ENCODE peak calls at places on chromosomes 2 and 18, in seven cellular contexts. One of them, this sample, is unnamed.

GRCh38 chr2:170258382-170258781 is 80.4 kb downstream of the MYO3B start:
- DNase-seq in left lung: no peak
- DNase-seq in Kasumi-1: no peak
- DNase-seq in fibroblast of pulmonary artery: no peak
- DNase-seq in stimulated activated CD8-positive, alpha-beta memory T cell treated with anti-CD3 and anti-CD28 coated beads, Interleukin-4, amount 100 ng/mL, for 1 hour: no peak
- DNase-seq in HuH-7.5: no peak
- DNase-seq in HFFc6: no peak
- DNase-seq in this sample: no peak

GRCh38 chr2:30662268-30663131 is 144.7 kb downstream of the CAPN13 start:
- DNase-seq in HuH-7.5: no peak
- DNase-seq in left lung: no peak
- DNase-seq in stimulated activated CD8-positive, alpha-beta memory T cell treated with anti-CD3 and anti-CD28 coated beads, Interleukin-4, amount 100 ng/mL, for 1 hour: no peak
- DNase-seq in fibroblast of pulmonary artery: no peak
- DNase-seq in HFFc6: no peak
- DNase-seq in Kasumi-1: peak
- DNase-seq in this sample: no peak

GRCh38 chr18:27861539-27861938 is 315.4 kb downstream of the CDH2 start:
- DNase-seq in HuH-7.5: no peak
- DNase-seq in Kasumi-1: no peak
- DNase-seq in left lung: no peak
- DNase-seq in HFFc6: no peak
- DNase-seq in stimulated activated CD8-positive, alpha-beta memory T cell treated with anti-CD3 and anti-CD28 coated beads, Interleukin-4, amount 100 ng/mL, for 1 hour: no peak
- DNase-seq in fibroblast of pulmonary artery: no peak
- DNase-seq in this sample: no peak

GRCh38 chr18:55136864-55137263 is 177.6 kb upstream of the CCDC68 start:
- DNase-seq in Kasumi-1: no peak
- DNase-seq in stimulated activated CD8-positive, alpha-beta memory T cell treated with anti-CD3 and anti-CD28 coated beads, Interleukin-4, amount 100 ng/mL, for 1 hour: no peak
- DNase-seq in HFFc6: peak
- DNase-seq in fibroblast of pulmonary artery: peak
- DNase-seq in HuH-7.5: no peak
- DNase-seq in left lung: no peak
- DNase-seq in this sample: no peak

GRCh38 chr2:68900496-68901198 is 29.4 kb upstream of the BMP10 start:
- DNase-seq in fibroblast of pulmonary artery: peak
- DNase-seq in HFFc6: no peak
- DNase-seq in HuH-7.5: no peak
- DNase-seq in stimulated activated CD8-positive, alpha-beta memory T cell treated with anti-CD3 and anti-CD28 coated beads, Interleukin-4, amount 100 ng/mL, for 1 hour: no peak
- DNase-seq in left lung: no peak
- DNase-seq in Kasumi-1: no peak
- DNase-seq in this sample: no peak

GRCh38 chr18:48934708-48935432 is 15.9 kb downstream of the SMAD7 start:
- DNase-seq in Kasumi-1: peak
- DNase-seq in left lung: no peak
- DNase-seq in fibroblast of pulmonary artery: peak
- DNase-seq in stimulated activated CD8-positive, alpha-beta memory T cell treated with anti-CD3 and anti-CD28 coated beads, Interleukin-4, amount 100 ng/mL, for 1 hour: no peak
- DNase-seq in HFFc6: no peak
- DNase-seq in HuH-7.5: no peak
- DNase-seq in this sample: no peak

GRCh38 chr2:216539791-216540241 is 41.2 kb downstream of the RPL37A start:
- DNase-seq in fibroblast of pulmonary artery: no peak
- DNase-seq in HFFc6: peak
- DNase-seq in HuH-7.5: no peak
- DNase-seq in stimulated activated CD8-positive, alpha-beta memory T cell treated with anti-CD3 and anti-CD28 coated beads, Interleukin-4, amount 100 ng/mL, for 1 hour: no peak
- DNase-seq in left lung: peak
- DNase-seq in Kasumi-1: no peak
- DNase-seq in this sample: no peak

GRCh38 chr2:61536086-61536722 is 2.0 kb downstream of the XPO1 start:
- DNase-seq in stimulated activated CD8-positive, alpha-beta memory T cell treated with anti-CD3 and anti-CD28 coated beads, Interleukin-4, amount 100 ng/mL, for 1 hour: no peak
- DNase-seq in HFFc6: peak
- DNase-seq in Kasumi-1: peak
- DNase-seq in HuH-7.5: no peak
- DNase-seq in left lung: no peak
- DNase-seq in fibroblast of pulmonary artery: peak
- DNase-seq in this sample: no peak

GRCh38 chr2:119283873-119284331 is 60.3 kb downstream of the STEAP3 start:
- DNase-seq in HFFc6: peak
- DNase-seq in HuH-7.5: no peak
- DNase-seq in stimulated activated CD8-positive, alpha-beta memory T cell treated with anti-CD3 and anti-CD28 coated beads, Interleukin-4, amount 100 ng/mL, for 1 hour: no peak
- DNase-seq in fibroblast of pulmonary artery: peak
- DNase-seq in left lung: peak
- DNase-seq in Kasumi-1: no peak
- DNase-seq in this sample: no peak

GRCh38 chr2:67702284-67702683 is 305.2 kb downstream of the ETAA1 start:
- DNase-seq in HFFc6: no peak
- DNase-seq in stimulated activated CD8-positive, alpha-beta memory T cell treated with anti-CD3 and anti-CD28 coated beads, Interleukin-4, amount 100 ng/mL, for 1 hour: no peak
- DNase-seq in fibroblast of pulmonary artery: no peak
- DNase-seq in HuH-7.5: no peak
- DNase-seq in left lung: no peak
- DNase-seq in Kasumi-1: no peak
- DNase-seq in this sample: no peak

GRCh38 chr2:19114754-19115231 is 243.6 kb downstream of the OSR1 start:
- DNase-seq in HuH-7.5: no peak
- DNase-seq in stimulated activated CD8-positive, alpha-beta memory T cell treated with anti-CD3 and anti-CD28 coated beads, Interleukin-4, amount 100 ng/mL, for 1 hour: no peak
- DNase-seq in HFFc6: no peak
- DNase-seq in left lung: no peak
- DNase-seq in Kasumi-1: no peak
- DNase-seq in fibroblast of pulmonary artery: peak
- DNase-seq in this sample: no peak

GRCh38 chr2:135149251-135149650 is 97.2 kb downstream of the RAB3GAP1 start:
- DNase-seq in HuH-7.5: no peak
- DNase-seq in left lung: no peak
- DNase-seq in stimulated activated CD8-positive, alpha-beta memory T cell treated with anti-CD3 and anti-CD28 coated beads, Interleukin-4, amount 100 ng/mL, for 1 hour: no peak
- DNase-seq in HFFc6: peak
- DNase-seq in fibroblast of pulmonary artery: peak
- DNase-seq in Kasumi-1: no peak
- DNase-seq in this sample: no peak

GRCh38 chr2:5990021-5990420 is 297.8 kb downstream of the SOX11 start:
- DNase-seq in left lung: no peak
- DNase-seq in fibroblast of pulmonary artery: no peak
- DNase-seq in HFFc6: no peak
- DNase-seq in Kasumi-1: no peak
- DNase-seq in stimulated activated CD8-positive, alpha-beta memory T cell treated with anti-CD3 and anti-CD28 coated beads, Interleukin-4, amount 100 ng/mL, for 1 hour: no peak
- DNase-seq in HuH-7.5: no peak
- DNase-seq in this sample: no peak

GRCh38 chr18:27673861-27674260 is 488.8 kb upstream of the CHST9 start:
- DNase-seq in fibroblast of pulmonary artery: no peak
- DNase-seq in stimulated activated CD8-positive, alpha-beta memory T cell treated with anti-CD3 and anti-CD28 coated beads, Interleukin-4, amount 100 ng/mL, for 1 hour: no peak
- DNase-seq in HuH-7.5: no peak
- DNase-seq in left lung: no peak
- DNase-seq in Kasumi-1: no peak
- DNase-seq in HFFc6: no peak
- DNase-seq in this sample: no peak

GRCh38 chr2:216497808-216498366 is 757 bp upstream of the RPL37A start:
- DNase-seq in HuH-7.5: no peak
- DNase-seq in stimulated activated CD8-positive, alpha-beta memory T cell treated with anti-CD3 and anti-CD28 coated beads, Interleukin-4, amount 100 ng/mL, for 1 hour: no peak
- DNase-seq in left lung: no peak
- DNase-seq in HFFc6: no peak
- DNase-seq in fibroblast of pulmonary artery: peak
- DNase-seq in Kasumi-1: no peak
- DNase-seq in this sample: no peak

GRCh38 chr2:241033994-241034393 is 35.6 kb downstream of the SNED1 start:
- DNase-seq in fibroblast of pulmonary artery: no peak
- DNase-seq in HuH-7.5: no peak
- DNase-seq in left lung: no peak
- DNase-seq in stimulated activated CD8-positive, alpha-beta memory T cell treated with anti-CD3 and anti-CD28 coated beads, Interleukin-4, amount 100 ng/mL, for 1 hour: no peak
- DNase-seq in HFFc6: no peak
- DNase-seq in Kasumi-1: no peak
- DNase-seq in this sample: no peak

GRCh38 chr2:30232027-30232800 is 880 bp downstream of the LBH start:
- DNase-seq in HFFc6: no peak
- DNase-seq in Kasumi-1: peak
- DNase-seq in HuH-7.5: peak
- DNase-seq in fibroblast of pulmonary artery: no peak
- DNase-seq in left lung: peak
- DNase-seq in stimulated activated CD8-positive, alpha-beta memory T cell treated with anti-CD3 and anti-CD28 coated beads, Interleukin-4, amount 100 ng/mL, for 1 hour: no peak
- DNase-seq in this sample: no peak

GRCh38 chr2:222000326-222000725 is 298.5 kb downstream of the PAX3 start:
- DNase-seq in left lung: no peak
- DNase-seq in Kasumi-1: no peak
- DNase-seq in HuH-7.5: no peak
- DNase-seq in HFFc6: peak
- DNase-seq in fibroblast of pulmonary artery: peak
- DNase-seq in stimulated activated CD8-positive, alpha-beta memory T cell treated with anti-CD3 and anti-CD28 coated beads, Interleukin-4, amount 100 ng/mL, for 1 hour: no peak
- DNase-seq in this sample: no peak

GRCh38 chr2:180334514-180334913 is 327.4 kb upstream of the CWC22 start:
- DNase-seq in HFFc6: no peak
- DNase-seq in fibroblast of pulmonary artery: no peak
- DNase-seq in stimulated activated CD8-positive, alpha-beta memory T cell treated with anti-CD3 and anti-CD28 coated beads, Interleukin-4, amount 100 ng/mL, for 1 hour: no peak
- DNase-seq in left lung: no peak
- DNase-seq in Kasumi-1: peak
- DNase-seq in HuH-7.5: no peak
- DNase-seq in this sample: no peak

GRCh38 chr2:180705122-180705521 is 275.3 kb upstream of the UBE2E3 start:
- DNase-seq in Kasumi-1: no peak
- DNase-seq in HuH-7.5: no peak
- DNase-seq in stimulated activated CD8-positive, alpha-beta memory T cell treated with anti-CD3 and anti-CD28 coated beads, Interleukin-4, amount 100 ng/mL, for 1 hour: no peak
- DNase-seq in left lung: no peak
- DNase-seq in HFFc6: peak
- DNase-seq in fibroblast of pulmonary artery: peak
- DNase-seq in this sample: no peak

GRCh38 chr2:100699131-100699530 is 120.8 kb upstream of the NPAS2 start:
- DNase-seq in left lung: no peak
- DNase-seq in fibroblast of pulmonary artery: no peak
- DNase-seq in HuH-7.5: no peak
- DNase-seq in HFFc6: no peak
- DNase-seq in Kasumi-1: no peak
- DNase-seq in stimulated activated CD8-positive, alpha-beta memory T cell treated with anti-CD3 and anti-CD28 coated beads, Interleukin-4, amount 100 ng/mL, for 1 hour: no peak
- DNase-seq in this sample: no peak

GRCh38 chr2:17661460-17661859 is 92.2 kb downstream of the SMC6 start:
- DNase-seq in Kasumi-1: no peak
- DNase-seq in HuH-7.5: no peak
- DNase-seq in stimulated activated CD8-positive, alpha-beta memory T cell treated with anti-CD3 and anti-CD28 coated beads, Interleukin-4, amount 100 ng/mL, for 1 hour: no peak
- DNase-seq in HFFc6: peak
- DNase-seq in fibroblast of pulmonary artery: no peak
- DNase-seq in left lung: no peak
- DNase-seq in this sample: no peak

GRCh38 chr2:240556553-240557100 is 1.2 kb downstream of the ANKMY1 start:
- DNase-seq in Kasumi-1: peak
- DNase-seq in stimulated activated CD8-positive, alpha-beta memory T cell treated with anti-CD3 and anti-CD28 coated beads, Interleukin-4, amount 100 ng/mL, for 1 hour: no peak
- DNase-seq in left lung: peak
- DNase-seq in fibroblast of pulmonary artery: peak
- DNase-seq in HuH-7.5: peak
- DNase-seq in HFFc6: peak
- DNase-seq in this sample: peak

GRCh38 chr18:60675801-60676200 is 303.2 kb upstream of the MC4R start:
- DNase-seq in fibroblast of pulmonary artery: no peak
- DNase-seq in HuH-7.5: no peak
- DNase-seq in HFFc6: no peak
- DNase-seq in left lung: no peak
- DNase-seq in stimulated activated CD8-positive, alpha-beta memory T cell treated with anti-CD3 and anti-CD28 coated beads, Interleukin-4, amount 100 ng/mL, for 1 hour: no peak
- DNase-seq in Kasumi-1: no peak
- DNase-seq in this sample: no peak

GRCh38 chr2:98927059-98927458 is 9.0 kb downstream of the CRACDL start:
- DNase-seq in fibroblast of pulmonary artery: no peak
- DNase-seq in Kasumi-1: no peak
- DNase-seq in HuH-7.5: no peak
- DNase-seq in left lung: no peak
- DNase-seq in stimulated activated CD8-positive, alpha-beta memory T cell treated with anti-CD3 and anti-CD28 coated beads, Interleukin-4, amount 100 ng/mL, for 1 hour: no peak
- DNase-seq in HFFc6: no peak
- DNase-seq in this sample: no peak

GRCh38 chr2:57877811-57878572 is 168.6 kb upstream of the VRK2 start:
- DNase-seq in left lung: no peak
- DNase-seq in HuH-7.5: no peak
- DNase-seq in stimulated activated CD8-positive, alpha-beta memory T cell treated with anti-CD3 and anti-CD28 coated beads, Interleukin-4, amount 100 ng/mL, for 1 hour: no peak
- DNase-seq in Kasumi-1: no peak
- DNase-seq in fibroblast of pulmonary artery: no peak
- DNase-seq in HFFc6: no peak
- DNase-seq in this sample: no peak

This sample was measured in 8988T.